ENCODE peak calls at places on chromosome 2, in nine cellular contexts. J is Peyer's patch, O is kidney, C is esophagus muscularis mucosa, T is IMR-90, Y is colonic mucosa, G is RWPE2, N is astrocyte, I is tibial artery. B is an unnamed sample.

GRCh38 chr2:217421834-217422233 is 562.0 kb upstream of the TNP1 start:
- DNase-seq in J (no peak), O (no peak), C (no peak), T (no peak), Y (no peak), G (no peak), N (no peak), I (no peak), B (no peak)

GRCh38 chr2:28348149-28348567 is 44.5 kb upstream of the FOSL2 start:
- DNase-seq in J (peak; percentile 37), O (peak; percentile 79), C (no peak), T (no peak), Y (no peak), G (no peak), N (no peak), I (no peak), B (no peak)

GRCh38 chr2:118854507-118855300 is 7.3 kb upstream of the EN1 start:
- DNase-seq in J (no peak), O (no peak), C (no peak), T (no peak), Y (no peak), G (no peak), N (no peak), I (no peak), B (no peak)

GRCh38 chr2:187499941-187500532 is 52.0 kb upstream of the CALCRL start:
- DNase-seq in J (no peak), O (no peak), C (no peak), T (peak; percentile 66), Y (peak; percentile 61), G (no peak), N (peak; percentile 19), I (peak; percentile 58), B (no peak)

GRCh38 chr2:190060019-190060418 is 2.5 kb downstream of the MSTN start:
- DNase-seq in J (no peak), O (no peak), C (no peak), T (no peak), Y (no peak), G (no peak), N (no peak), I (no peak), B (no peak)

GRCh38 chr2:112092286-112093041 is 37.4 kb downstream of the TMEM87B start:
- DNase-seq in J (no peak), O (no peak), C (no peak), T (peak; percentile 83), Y (no peak), G (no peak), N (peak; percentile 85), I (no peak), B (no peak)

GRCh38 chr2:164992818-164993217 is 37.5 kb upstream of the SLC38A11 start:
- DNase-seq in J (no peak), O (no peak), C (no peak), T (peak; percentile 89), Y (peak; percentile 55), G (no peak), N (peak; percentile 82), I (peak; percentile 37), B (peak; percentile 48)

GRCh38 chr2:204888222-204888621 is 342.9 kb downstream of the PARD3B start:
- DNase-seq in J (no peak), O (no peak), C (no peak), T (no peak), Y (no peak), G (no peak), N (no peak), I (no peak), B (no peak)

GRCh38 chr2:57372237-57372962 is 674.2 kb upstream of the VRK2 start:
- DNase-seq in J (no peak), O (no peak), C (no peak), T (no peak), Y (no peak), G (no peak), N (no peak), I (no peak), B (no peak)

GRCh38 chr2:171824086-171824485 is 70.0 kb downstream of the SLC25A12 start:
- DNase-seq in J (no peak), O (no peak), C (no peak), T (peak; percentile 54), Y (no peak), G (no peak), N (no peak), I (no peak), B (no peak)

GRCh38 chr2:180983468-180984388 is 3.3 kb downstream of the UBE2E3 start:
- DNase-seq in J (no peak), O (no peak), C (no peak), T (peak; percentile 69), Y (peak; percentile 43), G (no peak), N (peak; percentile 54), I (no peak), B (peak; percentile 35)

GRCh38 chr2:234880551-234881211 is 71.1 kb upstream of the SH3BP4 start:
- DNase-seq in J (no peak), O (no peak), C (no peak), T (peak; percentile 100), Y (peak; percentile 43), G (peak; percentile 71), N (peak; percentile 99), I (no peak), B (no peak)

GRCh38 chr2:62404948-62405347 is 101.0 kb downstream of the TMEM17 start:
- DNase-seq in J (no peak), O (no peak), C (peak; percentile 79), T (no peak), Y (no peak), G (no peak), N (no peak), I (no peak), B (no peak)

GRCh38 chr2:36461039-36461681 is 105.6 kb downstream of the CRIM1 start:
- DNase-seq in J (no peak), O (no peak), C (peak; percentile 62), T (peak; percentile 96), Y (no peak), G (no peak), N (peak; percentile 97), I (no peak), B (peak; percentile 47)

GRCh38 chr2:32772623-32773221 is 144.9 kb downstream of the TTC27 start:
- DNase-seq in J (no peak), O (no peak), C (no peak), T (peak; percentile 76), Y (no peak), G (no peak), N (peak; percentile 39), I (no peak), B (peak; percentile 9)

DNA sequence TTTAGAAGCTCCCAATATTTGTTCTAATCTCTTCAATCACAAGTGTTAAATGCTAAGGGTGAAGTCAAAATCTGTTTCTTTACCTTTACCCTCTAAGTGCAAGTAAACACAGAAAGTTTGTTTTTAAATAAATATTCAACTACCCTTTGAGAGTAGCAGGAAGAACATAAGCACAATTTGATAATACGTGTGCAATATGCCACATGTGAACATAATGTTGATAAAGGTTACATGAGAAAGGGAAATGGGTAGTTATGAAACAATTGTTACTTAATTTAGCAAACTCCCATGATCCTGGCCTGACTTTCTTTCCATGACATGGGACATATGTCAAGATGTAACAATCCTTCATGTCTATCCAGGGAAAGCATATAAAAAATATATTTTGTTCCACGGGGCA is 7.1 kb downstream of the SPRED2 start:
- DNase-seq in J (no peak), O (no peak), C (no peak), T (no peak), Y (no peak), G (no peak), N (no peak), I (no peak), B (no peak)
- H3K4me1 ChIP-seq in J (peaks cover 6% of the 10 kb centered on the region), O (peaks cover 15% of the 10 kb centered on the region), C (peaks cover 22% of the 10 kb centered on the region), T (peaks cover 8% of the 10 kb centered on the region), Y (peaks cover 4% of the 10 kb centered on the region), G (peaks cover 18% of the 10 kb centered on the region), N (peaks cover 14% of the 10 kb centered on the region), I (peaks cover 4% of the 10 kb centered on the region), B (no peaks in the 10 kb centered on the region)

GRCh38 chr2:96254592-96254991 is 11.2 kb downstream of the TMEM127 start:
- DNase-seq in J (no peak), O (peak; percentile 56), C (no peak), T (no peak), Y (no peak), G (no peak), N (no peak), I (peak; percentile 48), B (no peak)
- H3K36me3 ChIP-seq in J (peaks cover 64% of the 10 kb centered on the region), O (peaks cover 29% of the 10 kb centered on the region), C (peaks cover 47% of the 10 kb centered on the region), T (peaks cover 39% of the 10 kb centered on the region), Y (peaks cover 22% of the 10 kb centered on the region), G (peaks cover 41% of the 10 kb centered on the region), N (peaks cover 14% of the 10 kb centered on the region), I (peaks cover 52% of the 10 kb centered on the region), B (peaks cover 13% of the 10 kb centered on the region)

GRCh38 chr2:12506846-12507245 is 209.9 kb upstream of the TRIB2 start:
- DNase-seq in J (no peak), O (no peak), C (no peak), T (peak; percentile 14), Y (no peak), G (no peak), N (no peak), I (no peak), B (no peak)

GRCh38 chr2:12507295-12507694 is 209.4 kb upstream of the TRIB2 start:
- DNase-seq in J (no peak), O (no peak), C (no peak), T (peak; percentile 80), Y (no peak), G (peak; percentile 93), N (peak; percentile 71), I (no peak), B (no peak)

GRCh38 chr2:12502759-12503158 is 214.0 kb upstream of the TRIB2 start:
- DNase-seq in J (no peak), O (no peak), C (peak; percentile 47), T (peak; percentile 71), Y (no peak), G (no peak), N (peak; percentile 79), I (no peak), B (no peak)

GRCh38 chr2:12501469-12502147 is 215.1 kb upstream of the TRIB2 start:
- DNase-seq in J (no peak), O (peak; percentile 73), C (no peak), T (peak; percentile 32), Y (no peak), G (no peak), N (no peak), I (peak; percentile 61), B (no peak)

GRCh38 chr2:12504443-12504842 is 212.3 kb upstream of the TRIB2 start:
- DNase-seq in J (no peak), O (no peak), C (no peak), T (peak; percentile 57), Y (no peak), G (no peak), N (peak; percentile 54), I (no peak), B (no peak)
- H3K4me1 ChIP-seq in J (no peaks in the 10 kb centered on the region), O (no peaks in the 10 kb centered on the region), C (no peaks in the 10 kb centered on the region), T (peaks cover 6% of the 10 kb centered on the region), Y (no peaks in the 10 kb centered on the region), G (peaks cover 30% of the 10 kb centered on the region), N (peaks cover 9% of the 10 kb centered on the region), I (no peaks in the 10 kb centered on the region), B (no peaks in the 10 kb centered on the region)

DNA sequence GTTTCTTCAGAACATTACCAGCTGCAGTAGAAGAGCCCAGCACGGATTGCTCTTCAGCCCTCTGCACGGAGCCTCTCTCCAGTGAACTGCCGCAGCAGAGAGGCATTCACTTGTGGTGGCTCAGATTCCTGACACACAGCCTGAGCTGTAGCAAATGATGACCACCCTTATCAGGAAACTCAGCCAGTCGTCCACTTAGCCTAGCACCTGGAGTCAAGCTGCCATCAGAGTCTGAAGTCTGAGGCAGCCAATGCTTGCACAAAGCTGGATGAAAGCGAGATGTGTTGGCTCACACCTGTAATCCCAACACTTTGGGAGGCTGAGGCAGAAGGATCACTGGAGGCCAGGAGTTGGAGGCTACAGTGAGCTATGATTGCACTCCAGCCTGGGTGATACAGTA is 11.7 kb upstream of the SAG start:
- DNase-seq in J (no peak), O (no peak), C (no peak), T (no peak), Y (no peak), G (no peak), N (no peak), I (no peak), B (no peak)
- H3K36me3 ChIP-seq in J (peaks cover 58% of the 10 kb centered on the region), O (peaks cover 42% of the 10 kb centered on the region), C (peaks cover 53% of the 10 kb centered on the region), T (peaks cover 51% of the 10 kb centered on the region), Y (peaks cover 15% of the 10 kb centered on the region), G (peaks cover 47% of the 10 kb centered on the region), N (peaks cover 30% of the 10 kb centered on the region), I (peaks cover 61% of the 10 kb centered on the region), B (peaks cover 14% of the 10 kb centered on the region)